ENCODE peak calls at places on chromosomes 7 and 10, in seven cellular contexts. D is nucleus accumbens; P is stimulated activated CD8-positive, alpha-beta memory T cell treated with anti-CD3 and anti-CD28 coated beads, Interleukin-15, amount 100 ng/mL, for 48 hours; F is A172; Z is ovary; T is sigmoid colon; V is HEK293T. I is an unnamed sample.

GRCh38 chr7:50450691-50451051 is 521 bp upstream of the FIGNL1 start:
- DNase-seq in D (peak; percentile 28), P (no peak), F (no peak), Z (no peak), T (no peak), V (no peak), I (no peak)

GRCh38 chr7:25311346-25311745 is 83.1 kb upstream of the NPVF start:
- DNase-seq in D (no peak), P (no peak), F (no peak), Z (no peak), T (no peak), V (no peak), I (no peak)

GRCh38 chr7:55469271-55469681 is 103.0 kb downstream of the VOPP1 start:
- DNase-seq in D (no peak), P (no peak), F (no peak), Z (no peak), T (no peak), V (no peak), I (no peak)

GRCh38 chr10:43076876-43077420 is at the start of gene RET:
- DNase-seq in D (peak; percentile 11), P (no peak), F (no peak), Z (no peak), T (no peak), V (peak; percentile 71), I (peak; percentile 35)

GRCh38 chr10:63576501-63576900 is 55.3 kb downstream of the REEP3 start:
- DNase-seq in D (no peak), P (no peak), F (no peak), Z (no peak), T (no peak), V (no peak), I (no peak)

GRCh38 chr7:146414872-146415271 is 298.3 kb downstream of the CNTNAP2 start:
- DNase-seq in D (no peak), P (no peak), F (no peak), Z (no peak), T (no peak), V (no peak), I (no peak)

GRCh38 chr10:105023706-105024105 is 382.6 kb downstream of the SORCS3 start:
- DNase-seq in D (no peak), P (no peak), F (no peak), Z (no peak), T (no peak), V (no peak), I (no peak)

GRCh38 chr10:5665380-5666323 is 743 bp downstream of the ASB13 start:
- DNase-seq in D (peak; percentile 43), P (no peak), F (no peak), Z (peak; percentile 57), T (no peak), V (no peak), I (no peak)

GRCh38 chr10:77560471-77560870 is 77.1 kb downstream of the KCNMA1 start:
- DNase-seq in D (no peak), P (no peak), F (no peak), Z (no peak), T (peak; percentile 21), V (no peak), I (no peak)